ENCODE peak calls at places on chromosomes 16 and 17, in ten cellular contexts. T is CD8-positive, alpha-beta memory T cell; Z is breast epithelium; K is suprapubic skin; O is thoracic aorta; B is stomach; Y is tibial nerve; H is psoas muscle; I is IMR-90; J is OCI-LY7. C is an unnamed sample. For H3K4me1, the result is how much of the 10 kb centered on the place peaks cover.

GRCh38 chr17:42548993-42549755 is 3.5 kb upstream of the HSD17B1 start:
- DNase-seq in Y (no peak), B (no peak), K (no peak), H (no peak), J (no peak), O (no peak), Z (no peak), I (no peak), T (no peak), C (no peak)

GRCh38 chr17:57869599-57870282 is 19.9 kb upstream of the MRPS23 start:
- DNase-seq in H (no peak), Z (no peak), J (no peak), K (no peak), Y (no peak), O (no peak), T (no peak), B (no peak), I (peak), C (no peak)

GRCh38 chr16:13453938-13454553 is 465.9 kb upstream of the ERCC4 start:
- DNase-seq in K (no peak), Y (no peak), B (peak), J (peak), O (no peak), H (no peak), T (peak), I (no peak), Z (no peak), C (peak)

GRCh38 chr16:67339453-67339852 is 12.8 kb downstream of the LRRC36 start:
- DNase-seq in I (peak), Y (no peak), J (peak), O (no peak), Z (no peak), B (no peak), T (no peak), K (no peak), H (no peak), C (no peak)

GRCh38 chr16:7014756-7015155 is 317.9 kb upstream of the RBFOX1 start:
- DNase-seq in Z (no peak), K (no peak), J (no peak), Y (no peak), B (no peak), T (no peak), H (no peak), O (no peak), I (no peak), C (no peak)

GRCh38 chr16:8877894-8878522 is 4.1 kb upstream of the LITAFD start:
- DNase-seq in T (no peak), H (no peak), Y (no peak), Z (no peak), J (no peak), O (no peak), B (no peak), I (no peak), K (no peak), C (no peak)

GRCh38 chr16:2663553-2664521 is 18.5 kb upstream of the KCTD5 start:
- DNase-seq in I (no peak), T (no peak), Y (no peak), B (no peak), H (no peak), J (no peak), O (no peak), K (no peak), Z (no peak), C (peak)

GRCh38 chr16:74034862-74035261 is 261.8 kb upstream of the PSMD7 start:
- DNase-seq in J (peak), O (no peak), K (no peak), T (no peak), H (no peak), I (peak), Y (no peak), Z (no peak), B (no peak), C (no peak)

GRCh38 chr16:180101-180920 is at the start of gene HBQ1:
- DNase-seq in Y (no peak), H (peak), Z (no peak), T (peak), K (no peak), B (no peak), O (no peak), I (no peak), J (no peak), C (no peak)

GRCh38 chr17:74852237-74853047 is 7.2 kb downstream of the GRIN2C start:
- DNase-seq in I (no peak), T (peak), B (no peak), H (no peak), O (no peak), J (peak), Y (no peak), K (no peak), Z (no peak), C (peak)

GRCh38 chr17:43591750-43592562 is 45.8 kb upstream of the ETV4 start:
- DNase-seq in J (no peak), T (no peak), B (peak), I (peak), K (peak), H (peak), O (peak), Y (peak), Z (peak), C (peak)

GRCh38 chr16:2786826-2787151 is 571 bp downstream of the PRSS33 start:
- DNase-seq in T (no peak), I (no peak), H (no peak), J (no peak), K (no peak), B (no peak), O (no peak), Z (no peak), Y (no peak), C (no peak)

GRCh38 chr17:31561469-31562412 is 170.3 kb downstream of the RAB11FIP4 start:
- DNase-seq in H (peak), Y (no peak), K (no peak), I (peak), T (no peak), O (no peak), Z (no peak), J (peak), B (no peak), C (no peak)

GRCh38 chr17:17793378-17794214 is 43.2 kb downstream of the SREBF1 start:
- DNase-seq in Y (no peak), Z (no peak), T (no peak), O (no peak), H (no peak), J (no peak), I (no peak), K (no peak), B (no peak), C (no peak)

GRCh38 chr16:56362057-56362655 is 63.2 kb downstream of the AMFR start:
- DNase-seq in J (no peak), B (peak), H (no peak), Y (no peak), K (no peak), T (no peak), Z (no peak), I (no peak), O (no peak), C (no peak)

GRCh38 chr16:14502932-14503741 is 126.9 kb downstream of the PARN start:
- DNase-seq in B (no peak), Y (no peak), J (no peak), I (peak), K (no peak), H (no peak), O (no peak), Z (no peak), T (no peak), C (peak)

GRCh38 chr16:69188716-69189115 is 1.8 kb downstream of the SNTB2 start:
- DNase-seq in J (no peak), Z (no peak), I (peak), K (peak), Y (no peak), B (no peak), O (no peak), T (no peak), H (no peak), C (no peak)

GRCh38 chr17:2852729-2853110 is 56.5 kb downstream of the RAP1GAP2 start:
- DNase-seq in K (no peak), Z (no peak), O (no peak), J (no peak), Y (no peak), H (peak), T (no peak), I (no peak), B (no peak), C (no peak)

GRCh38 chr17:72535779-72536178 is 415.0 kb downstream of the SOX9 start:
- DNase-seq in H (no peak), B (no peak), Y (no peak), Z (no peak), I (no peak), J (no peak), K (no peak), O (no peak), T (no peak), C (no peak)

GRCh38 chr17:57674894-57675293 is 70.2 kb downstream of the CCDC182 start:
- DNase-seq in K (no peak), Z (no peak), T (no peak), B (no peak), J (no peak), O (no peak), H (no peak), I (no peak), Y (no peak), C (no peak)

GRCh38 chr17:73722163-73722562 is 77.9 kb upstream of the SDK2 start:
- DNase-seq in J (peak), Y (no peak), Z (no peak), K (no peak), B (no peak), I (no peak), T (peak), H (no peak), O (no peak), C (no peak)

GRCh38 chr16:53045554-53046250 is 7.0 kb downstream of the CHD9NB start:
- DNase-seq in H (no peak), O (no peak), B (peak), Y (no peak), Z (no peak), I (no peak), K (no peak), J (no peak), T (no peak), C (no peak)

GRCh38 chr16:2194852-2195315 is 1.5 kb downstream of the CASKIN1 start:
- DNase-seq in B (peak), H (no peak), O (no peak), Y (no peak), K (no peak), J (peak), T (peak), I (peak), Z (peak), C (no peak)

GRCh38 chr17:69732272-69732671 is 317.8 kb downstream of the MAP2K6 start:
- DNase-seq in Z (no peak), I (peak), J (no peak), K (no peak), T (no peak), Y (no peak), H (no peak), O (no peak), B (no peak), C (no peak)

GRCh38 chr16:10940501-10941079 is 1.7 kb downstream of the DEXI start:
- DNase-seq in Y (no peak), B (no peak), I (peak), O (no peak), K (no peak), T (no peak), J (peak), Z (no peak), H (no peak), C (no peak)

GRCh38 chr17:75346906-75347305 is 57.7 kb upstream of the SLC25A19 start:
- DNase-seq in K (no peak), T (no peak), H (no peak), Z (no peak), B (no peak), I (peak), O (no peak), Y (no peak), J (peak), C (no peak)

GRCh38 chr17:16297367-16298139 is 55.7 kb downstream of the CENPV start:
- DNase-seq in B (no peak), J (no peak), O (no peak), T (no peak), I (no peak), Y (no peak), H (no peak), Z (no peak), K (no peak), C (no peak)

GRCh38 chr17:6506679-6507231 is 49.6 kb downstream of the PITPNM3 start:
- DNase-seq in Y (no peak), Z (no peak), T (no peak), H (no peak), J (no peak), I (no peak), O (no peak), K (peak), B (peak), C (peak)

GRCh38 chr17:77946900-77947643 is 11.4 kb upstream of the TNRC6C start:
- DNase-seq in O (no peak), K (no peak), B (no peak), T (no peak), I (no peak), Y (no peak), H (no peak), Z (no peak), J (no peak), C (no peak)

GRCh38 chr16:1385232-1385631 is 29.3 kb downstream of the UNKL start:
- DNase-seq in O (no peak), Y (no peak), B (no peak), Z (no peak), J (no peak), T (no peak), I (no peak), K (no peak), H (no peak), C (no peak)

DNA sequence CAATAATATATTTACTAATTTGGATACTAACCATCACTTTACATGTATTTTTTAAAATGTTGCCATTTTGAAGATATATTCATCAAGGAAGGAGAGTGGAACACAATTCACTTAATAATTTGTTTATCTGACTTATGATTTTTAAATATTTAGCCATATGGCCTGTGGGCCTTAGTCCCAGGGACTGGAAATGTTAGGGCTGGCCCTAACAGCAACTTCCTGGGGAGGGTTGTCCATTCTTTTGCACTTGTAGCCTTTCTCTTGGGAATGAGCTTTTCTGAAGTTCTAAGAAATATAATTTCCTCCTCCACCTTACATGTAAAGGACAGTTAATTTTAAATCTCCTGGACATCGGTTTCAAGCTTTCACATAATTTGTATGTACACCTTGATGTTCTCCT is 27.7 kb upstream of the WSB1 start:
- DNase-seq in I (no peak), O (no peak), Z (no peak), B (no peak), T (no peak), K (no peak), J (no peak), H (no peak), Y (no peak), C (no peak)
- H3K4me1 ChIP-seq in I (under half), O (under half), Z (under half), B (under half), T (under half), K (under half), J (under half), H (under half), Y (under half), C (under half)

DNA sequence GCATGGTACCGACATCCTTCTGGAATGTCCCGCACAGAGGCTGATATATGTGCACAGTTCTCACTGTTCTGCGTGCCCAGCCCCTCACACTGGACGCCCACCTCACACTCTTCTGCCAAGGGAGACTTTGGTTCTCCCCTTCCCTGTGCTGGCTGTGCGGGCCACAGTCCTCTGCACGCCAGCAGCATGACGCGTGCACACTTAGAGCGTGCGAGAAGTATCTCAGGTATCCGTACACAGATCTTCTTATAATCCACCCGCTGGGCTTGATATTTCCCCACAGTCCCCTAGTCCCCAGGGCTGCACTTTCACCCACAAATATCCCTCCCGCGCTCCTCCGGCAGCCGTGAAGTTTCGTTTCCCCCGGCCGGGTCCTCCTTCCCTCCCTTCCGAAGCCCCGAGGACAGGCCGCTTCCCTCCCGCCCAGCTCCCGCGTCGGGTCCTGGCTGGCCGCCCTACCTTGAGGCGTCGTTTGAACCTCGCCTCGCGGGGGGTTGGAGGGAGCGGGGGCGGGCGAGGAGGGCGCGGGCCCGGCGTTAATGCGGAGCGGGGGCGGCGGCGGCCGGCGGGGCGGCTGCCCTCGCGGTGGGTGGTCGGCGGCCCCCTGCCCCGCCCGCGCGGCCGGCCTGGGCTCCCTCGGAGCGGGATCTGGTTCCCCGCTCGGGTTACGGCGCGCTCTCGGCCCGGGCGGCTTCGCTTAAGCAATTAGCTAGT is 5.0 kb upstream of the FOXF1 start:
- DNase-seq in B (no peak), H (no peak), J (no peak), O (no peak), T (no peak), Z (no peak), I (peak), K (no peak), Y (no peak), C (no peak)
- H3K4me3 ChIP-seq in B (peak), H (no peak), J (no peak), O (peak), T (no peak), Z (no peak), I (peak), K (peak), Y (no peak), C (no peak)

DNA sequence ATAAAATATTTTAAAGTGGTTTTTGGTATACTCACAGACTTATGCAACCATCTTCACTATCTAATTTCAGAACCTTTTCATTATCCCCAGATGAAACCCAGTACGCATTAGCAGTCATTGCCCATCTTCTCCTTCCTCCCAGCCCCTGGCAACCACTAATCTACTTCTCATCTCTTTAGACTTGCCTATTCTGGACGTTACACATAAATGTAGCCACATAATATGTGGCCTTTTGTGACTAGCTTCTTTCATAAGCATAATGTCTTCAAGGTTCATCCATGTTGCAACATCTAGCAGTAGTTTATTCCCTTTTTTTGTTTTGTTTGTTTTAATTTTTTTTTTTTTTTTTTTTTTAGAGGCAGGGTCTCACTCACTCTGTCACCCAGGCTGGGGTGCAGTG is 28.5 kb upstream of the C17orf107 start:
- DNase-seq in J (no peak), H (no peak), O (no peak), Y (no peak), K (no peak), I (no peak), T (no peak), Z (no peak), B (no peak), C (no peak)
- H3K4me1 ChIP-seq in J (under half), H (under half), O (under half), Y (under half), K (under half), I (under half), T (under half), Z (under half), B (under half), C (under half)

DNA sequence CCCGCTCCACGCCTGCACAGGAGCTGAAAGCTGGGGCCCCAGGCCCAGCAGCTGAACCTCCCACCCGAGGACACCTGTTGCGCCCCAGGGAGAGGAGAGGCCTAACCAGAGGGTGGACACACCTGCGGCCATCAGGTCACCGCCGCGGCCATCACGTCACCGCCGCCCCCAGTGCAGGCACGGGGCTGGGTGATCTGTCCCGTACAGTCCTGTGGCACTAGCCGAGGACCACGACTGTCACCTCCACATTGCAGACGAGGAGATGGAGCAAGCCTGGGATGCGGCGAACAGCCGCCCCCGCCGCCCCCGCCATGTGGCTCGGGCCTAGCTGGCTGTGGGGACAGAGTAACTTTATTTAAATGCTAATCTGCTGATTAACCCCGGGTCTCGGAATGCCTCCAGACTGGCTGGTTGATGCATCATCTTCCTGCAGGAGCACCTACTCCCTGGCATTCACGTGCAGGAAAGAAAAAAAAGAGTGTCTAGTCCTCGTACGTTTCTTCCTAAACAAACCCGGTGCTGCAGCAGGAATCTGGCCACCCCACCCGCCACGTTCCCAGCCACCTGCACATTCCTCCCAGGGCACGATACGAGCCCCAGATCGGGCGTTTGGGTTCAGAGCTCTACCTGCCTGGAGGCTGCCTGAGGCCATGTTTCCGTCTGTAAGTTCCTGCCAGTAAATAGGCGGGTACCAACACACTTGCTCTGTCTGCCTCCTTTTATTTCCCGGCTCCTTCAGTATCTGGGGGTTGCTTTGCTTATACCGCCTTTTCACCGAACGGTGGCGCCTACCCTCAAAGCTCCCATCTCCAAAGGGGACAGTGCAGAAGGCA is 29.9 kb downstream of the PIEZO1 start:
- DNase-seq in J (peak), I (peak), H (no peak), B (no peak), Z (no peak), Y (no peak), O (no peak), T (no peak), K (no peak), C (peak)
- H3K4me3 ChIP-seq in J (no peak), I (no peak), H (no peak), B (no peak), Z (no peak), Y (no peak), O (no peak), T (no peak), K (no peak), C (peak)

GRCh38 chr17:79793924-79794304 is 3.0 kb downstream of the CBX8 start:
- DNase-seq in J (no peak), H (no peak), T (no peak), B (no peak), K (no peak), Y (no peak), I (no peak), Z (no peak), O (no peak), C (no peak)

GRCh38 chr17:79794659-79795511 is 2.0 kb downstream of the CBX8 start:
- DNase-seq in O (no peak), J (no peak), B (no peak), I (no peak), Y (no peak), T (no peak), K (no peak), Z (no peak), H (no peak), C (no peak)

GRCh38 chr17:79791354-79792123 is 5.3 kb downstream of the CBX8 start:
- DNase-seq in H (no peak), K (no peak), Z (no peak), O (no peak), J (no peak), T (no peak), I (no peak), B (no peak), Y (no peak), C (no peak)

GRCh38 chr17:79792371-79792871 is 4.5 kb downstream of the CBX8 start:
- DNase-seq in Y (no peak), O (no peak), T (no peak), B (no peak), H (no peak), I (no peak), Z (no peak), J (no peak), K (no peak), C (no peak)

GRCh38 chr17:79792984-79793923 is 3.6 kb downstream of the CBX8 start:
- DNase-seq in I (peak), O (no peak), J (no peak), Y (no peak), Z (no peak), K (no peak), H (peak), T (no peak), B (no peak), C (no peak)
- H3K4me1 ChIP-seq in I (under half), O (under half), J (under half), Y (under half), Z (under half), K (half or more), H (under half), T (under half), B (under half), C (under half)

GRCh38 chr16:31714899-31715504 is 158.6 kb upstream of the ZNF267 start:
- DNase-seq in K (no peak), B (no peak), Y (no peak), Z (no peak), T (no peak), O (no peak), J (peak), H (no peak), I (no peak), C (no peak)
- H3K4me3 ChIP-seq in K (no peak), B (peak), Y (no peak), Z (no peak), T (peak), O (no peak), J (peak), H (no peak), I (no peak), C (no peak)

C was measured in keratinocyte.